ENCODE peak calls at places on chromosome 12, in five cellular contexts. S, C, V, G and N are unnamed samples.
A peak's percentile ranks its signal among the peaks of the same experiment; 100 is the strongest.

GRCh38 chr12:110698171-110698902 is 9.4 kb upstream of the HVCN1 start:
- DNase-seq in V (peak; percentile 35), C (peak; percentile 85), G (peak; percentile 63), S (peak; percentile 81), N (peak; percentile 37)

GRCh38 chr12:132475304-132476037 is 14.5 kb upstream of the FBRSL1 start:
- DNase-seq in V (no peak), G (no peak), C (no peak), S (no peak), N (no peak)

GRCh38 chr12:107365703-107366102 is 272.4 kb upstream of the CRY1 start:
- DNase-seq in G (no peak), V (no peak), S (no peak), C (no peak), N (no peak)

GRCh38 chr12:110804406-110804805 is 42.4 kb upstream of the CCDC63 start:
- DNase-seq in V (no peak), S (no peak), G (no peak), C (no peak), N (no peak)

GRCh38 chr12:64137117-64137516 is 85.0 kb downstream of the KICS2 start:
- DNase-seq in S (no peak), C (no peak), V (no peak), G (peak; percentile 81), N (no peak)

GRCh38 chr12:110742718-110743570 is at the start of gene PPP1CC:
- DNase-seq in C (peak; percentile 83), G (peak; percentile 62), V (peak; percentile 79), S (peak; percentile 88), N (peak; percentile 75)

GRCh38 chr12:132754555-132754954 is 7.1 kb downstream of the ANKLE2 start:
- DNase-seq in V (no peak), G (no peak), S (no peak), C (no peak), N (no peak)

GRCh38 chr12:47377414-47378221 is 297.9 kb upstream of the AMIGO2 start:
- DNase-seq in V (no peak), G (peak; percentile 76), C (peak; percentile 97), S (no peak), N (peak; percentile 97)

GRCh38 chr12:49201595-49202295 is 12.9 kb upstream of the TUBA1A start:
- DNase-seq in G (no peak), S (no peak), C (peak; percentile 79), V (no peak), N (no peak)

GRCh38 chr12:87320724-87321123 is 708.5 kb downstream of the C12orf50 start:
- DNase-seq in S (no peak), V (no peak), G (no peak), C (no peak), N (no peak)

GRCh38 chr12:21644516-21644915 is 13.1 kb downstream of the LDHB start:
- DNase-seq in S (no peak), G (no peak), V (no peak), C (no peak), N (no peak)

GRCh38 chr12:48037267-48037915 is 33.1 kb upstream of the COL2A1 start:
- DNase-seq in G (peak; percentile 12), V (no peak), S (no peak), C (no peak), N (peak; percentile 18)

GRCh38 chr12:6241495-6241894 is 41.3 kb downstream of the CD9 start:
- DNase-seq in G (no peak), V (no peak), C (no peak), S (no peak), N (no peak)

GRCh38 chr12:80313184-80313583 is 130.9 kb upstream of the PTPRQ start:
- DNase-seq in S (no peak), V (no peak), C (no peak), G (no peak), N (no peak)

GRCh38 chr12:114982760-114983159 is 298.8 kb upstream of the TBX3 start:
- DNase-seq in V (no peak), C (peak; percentile 27), G (no peak), S (no peak), N (no peak)

GRCh38 chr12:113051759-113052158 is 4.8 kb upstream of the DTX1 start:
- DNase-seq in G (no peak), C (no peak), S (no peak), V (no peak), N (no peak)

GRCh38 chr12:46858368-46858767 is 32.6 kb upstream of the SLC38A4 start:
- DNase-seq in V (no peak), C (no peak), S (no peak), G (peak; percentile 17), N (no peak)